ENCODE peak calls at places on chromosome 6, in nine cellular contexts. D is hepatocyte, L is OCI-LY7, A is foreskin keratinocyte, Q is HL-60, Z is ascending aorta, I is cardiac muscle cell, B is GM23248, W is uterus. O is an unnamed sample.

GRCh38 chr6:159494633-159495023 is 198.4 kb downstream of the SOD2 start:
- DNase-seq in Q (no peak), L (no peak), D (no peak), I (no peak), Z (no peak), B (no peak), A (no peak), W (no peak), O (no peak)

GRCh38 chr6:55445648-55446204 is 118.5 kb downstream of the GFRAL start:
- DNase-seq in D (peak), I (peak), L (peak), W (no peak), A (peak), B (peak), Z (no peak), Q (no peak), O (peak)

GRCh38 chr6:167576798-167577528 is 249.7 kb upstream of the AFDN start:
- DNase-seq in Q (no peak), B (no peak), W (no peak), A (no peak), Z (no peak), I (no peak), L (no peak), D (no peak), O (no peak)

GRCh38 chr6:84417261-84417660 is 189.8 kb upstream of the CEP162 start:
- DNase-seq in A (no peak), Q (no peak), L (no peak), W (no peak), D (no peak), Z (no peak), B (peak), I (no peak), O (peak)

GRCh38 chr6:96940322-96940721 is 15.8 kb downstream of the KLHL32 start:
- DNase-seq in Q (no peak), D (no peak), I (no peak), L (no peak), A (no peak), W (no peak), Z (no peak), B (peak), O (no peak)

GRCh38 chr6:19723533-19723932 is 113.6 kb upstream of the ID4 start:
- DNase-seq in W (no peak), Z (no peak), A (peak), B (peak), I (peak), L (no peak), Q (no peak), D (peak), O (peak)

GRCh38 chr6:135161996-135162395 is 19.1 kb upstream of the MYB start:
- DNase-seq in D (no peak), W (no peak), I (no peak), B (no peak), Q (no peak), L (no peak), A (no peak), Z (no peak), O (no peak)

GRCh38 chr6:106206905-106207304 is 118.7 kb downstream of the ATG5 start:
- DNase-seq in D (no peak), L (no peak), W (no peak), B (no peak), Q (no peak), I (no peak), A (no peak), Z (no peak), O (no peak)

GRCh38 chr6:39137235-39137634 is 22.2 kb upstream of the SAYSD1 start:
- DNase-seq in L (peak), Q (no peak), W (no peak), I (peak), D (peak), B (peak), A (peak), Z (no peak), O (peak)

GRCh38 chr6:31734703-31735500 is 1.4 kb downstream of the CLIC1 start:
- DNase-seq in Q (peak), I (peak), A (peak), L (peak), W (peak), D (peak), Z (peak), B (peak), O (peak)

GRCh38 chr6:36695414-36695813 is 2.2 kb upstream of the RAB44 start:
- DNase-seq in Z (no peak), B (no peak), W (no peak), I (no peak), D (no peak), A (no peak), L (no peak), Q (no peak), O (no peak)

GRCh38 chr6:164195605-164196004 is 781.1 kb downstream of the QKI start:
- DNase-seq in W (no peak), D (no peak), A (no peak), L (no peak), B (no peak), I (no peak), Z (no peak), Q (no peak), O (no peak)
- H3K27ac ChIP-seq in W (no peak), D (no peak), A (no peak), L (no peak), B (no peak), I (no peak), Z (no peak), Q (no peak), O (no peak)

GRCh38 chr6:130840050-130840449 is 12.8 kb downstream of the SMLR1 start:
- DNase-seq in W (no peak), D (no peak), A (no peak), B (no peak), L (no peak), Z (no peak), Q (no peak), I (no peak), O (no peak)

GRCh38 chr6:130847546-130847945 is 20.3 kb downstream of the SMLR1 start:
- DNase-seq in D (no peak), W (no peak), B (no peak), Q (no peak), L (no peak), Z (no peak), I (no peak), A (no peak), O (no peak)

GRCh38 chr6:130841128-130841728 is 14.0 kb downstream of the SMLR1 start:
- DNase-seq in B (peak), D (no peak), W (no peak), Q (no peak), I (no peak), L (no peak), A (no peak), Z (no peak), O (no peak)

GRCh38 chr6:130846507-130846906 is 19.3 kb downstream of the SMLR1 start:
- DNase-seq in L (no peak), W (no peak), B (no peak), D (no peak), Q (no peak), I (no peak), Z (no peak), A (no peak), O (no peak)

GRCh38 chr6:130843575-130844320 is 16.5 kb downstream of the SMLR1 start:
- DNase-seq in I (peak), B (peak), A (peak), W (no peak), L (peak), Z (no peak), D (peak), Q (no peak), O (peak)
- H3K27ac ChIP-seq in I (no peak), B (no peak), A (no peak), W (peak), L (no peak), Z (no peak), D (no peak), Q (no peak), O (no peak)

DNA sequence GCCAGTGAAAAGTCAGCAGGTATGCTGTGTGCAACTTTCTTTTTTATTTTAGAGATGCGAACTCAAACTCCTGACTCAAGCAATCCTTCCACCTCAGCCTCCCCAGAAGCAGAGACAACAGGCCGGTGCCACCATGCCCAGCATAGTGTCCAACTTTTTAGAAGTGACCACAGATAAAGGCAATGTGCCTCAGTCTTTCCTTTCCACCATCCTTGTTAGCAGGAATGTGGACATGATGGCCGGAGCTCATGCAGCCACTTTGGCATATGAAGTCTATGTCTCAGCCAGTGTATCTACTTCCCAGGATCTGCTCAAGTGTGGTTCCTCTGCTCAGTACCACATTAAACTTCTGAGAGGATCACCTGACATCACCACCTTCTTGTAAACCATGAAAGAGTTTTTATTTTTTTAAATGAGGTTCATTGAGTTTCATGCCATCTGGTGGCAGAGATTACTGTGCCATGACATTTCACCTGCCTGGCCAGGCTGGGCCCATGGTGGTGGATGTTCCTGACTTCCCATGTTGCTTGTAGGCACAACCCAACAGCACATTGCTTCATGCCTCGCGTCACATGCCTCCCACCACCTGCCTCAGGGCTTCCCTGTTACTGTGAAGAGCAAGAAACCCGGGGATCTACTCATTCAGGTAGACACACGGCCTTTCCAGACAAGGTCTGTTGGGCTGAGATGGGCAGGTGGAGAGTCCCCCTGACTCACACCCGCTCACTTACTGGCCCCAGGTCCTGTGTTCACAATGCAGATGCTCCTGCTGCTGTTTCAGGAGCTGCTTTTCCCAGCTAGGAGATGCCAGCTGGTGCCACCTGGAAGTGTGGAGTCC is 216.5 kb downstream of the LY86 start:
- DNase-seq in L (no peak), W (no peak), I (no peak), Z (peak), D (no peak), Q (no peak), B (no peak), A (no peak), O (no peak)
- H3K27ac ChIP-seq in L (no peak), W (no peak), I (no peak), Z (no peak), D (no peak), Q (peak), B (no peak), A (peak), O (no peak)

GRCh38 chr6:44090465-44090864 is 36.8 kb downstream of the MRPL14 start:
- DNase-seq in Q (no peak), A (no peak), L (no peak), Z (no peak), I (no peak), D (no peak), W (no peak), B (no peak), O (no peak)

GRCh38 chr6:44087623-44088022 is 39.6 kb downstream of the MRPL14 start:
- DNase-seq in B (no peak), A (no peak), L (no peak), Q (no peak), Z (no peak), W (no peak), I (no peak), D (no peak), O (no peak)

GRCh38 chr6:44092312-44092884 is 34.9 kb downstream of the MRPL14 start:
- DNase-seq in L (no peak), B (no peak), D (no peak), Z (no peak), A (no peak), W (no peak), I (no peak), Q (no peak), O (no peak)

GRCh38 chr6:44086931-44087574 is 40.2 kb downstream of the MRPL14 start:
- DNase-seq in B (peak), I (peak), Q (no peak), Z (no peak), W (no peak), A (no peak), D (peak), L (no peak), O (no peak)

DNA sequence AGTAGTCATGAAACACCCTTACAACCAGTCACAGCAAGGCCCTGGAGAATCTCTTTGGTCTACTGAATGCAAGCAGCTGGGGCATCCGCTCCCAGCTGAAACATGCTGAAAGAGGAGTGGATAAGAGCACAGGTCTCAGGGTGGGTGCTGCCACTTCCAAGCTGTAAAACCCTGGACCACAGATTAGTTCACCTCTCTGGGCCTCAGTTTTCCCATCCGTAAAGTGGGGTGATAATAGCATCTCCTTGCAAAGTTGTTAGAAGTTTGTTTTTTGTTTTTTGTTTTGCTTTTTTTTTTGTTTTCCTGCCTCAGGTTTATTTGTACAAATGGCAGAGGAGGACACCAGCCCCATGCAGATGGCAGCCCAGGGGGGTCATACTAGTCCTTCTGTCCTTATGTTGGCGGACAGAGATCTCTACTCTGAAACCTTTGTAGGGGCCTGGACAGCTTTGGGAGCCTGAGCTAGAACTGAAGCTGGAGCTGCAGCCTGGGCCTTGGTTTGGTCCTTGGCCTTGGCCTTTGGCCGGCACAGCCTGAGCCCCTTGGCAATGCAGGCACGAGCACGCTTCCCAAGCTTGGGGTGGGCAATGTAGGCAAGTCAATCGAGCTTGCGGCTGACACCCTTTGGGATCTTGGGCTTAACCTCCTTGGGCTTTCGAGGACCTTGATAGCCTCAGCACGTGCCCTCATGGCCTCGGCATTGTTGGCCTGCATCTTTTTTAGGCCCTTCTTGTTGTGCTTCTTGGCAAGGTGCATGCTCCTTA is 38.2 kb downstream of the MRPL14 start:
- DNase-seq in I (no peak), W (no peak), Z (no peak), B (no peak), Q (no peak), L (no peak), A (no peak), D (no peak), O (no peak)
- H3K27ac ChIP-seq in I (no peak), W (no peak), Z (no peak), B (no peak), Q (no peak), L (no peak), A (no peak), D (no peak), O (no peak)